ENCODE peak calls at places on chromosomes 12 and 14, in five cellular contexts. U, G, A, H and R are unnamed samples.

GRCh38 chr14:68232643-68233055 is 413.1 kb downstream of the RAD51B start:
- DNase-seq in U (peak), G (peak), A (no peak), H (no peak), R (peak)

GRCh38 chr12:49979791-49980190 is 7.0 kb downstream of the AQP6 start:
- DNase-seq in U (no peak), A (no peak), G (no peak), H (no peak), R (no peak)

GRCh38 chr12:53486730-53487487 is 12.3 kb downstream of the MAP3K12 start:
- DNase-seq in G (no peak), U (no peak), A (no peak), H (no peak), R (no peak)

GRCh38 chr14:88901199-88901588 is 76.7 kb downstream of the TTC8 start:
- DNase-seq in H (no peak), A (no peak), U (no peak), G (no peak), R (no peak)

GRCh38 chr12:13074396-13075113 is 28.9 kb downstream of the GSG1 start:
- DNase-seq in A (no peak), U (peak), H (no peak), G (no peak), R (no peak)

GRCh38 chr12:96215933-96216273 is 21.7 kb downstream of the ELK3 start:
- DNase-seq in U (no peak), H (no peak), A (no peak), G (no peak), R (no peak)

GRCh38 chr12:22275847-22276246 is 58.7 kb downstream of the ST8SIA1 start:
- DNase-seq in G (peak), U (peak), A (peak), H (peak), R (peak)

GRCh38 chr14:84961637-84962036 is 568.3 kb upstream of the FLRT2 start:
- DNase-seq in A (peak), U (no peak), G (no peak), H (no peak), R (no peak)

GRCh38 chr12:129381717-129382116 is 522.1 kb downstream of the TMEM132D start:
- DNase-seq in U (no peak), H (no peak), G (no peak), A (no peak), R (no peak)

GRCh38 chr12:12877789-12878455 is 13.4 kb upstream of the GPRC5A start:
- DNase-seq in U (no peak), G (no peak), A (no peak), H (no peak), R (no peak)

GRCh38 chr14:31387091-31387490 is 33.3 kb downstream of the HEATR5A start:
- DNase-seq in H (no peak), G (no peak), A (no peak), U (no peak), R (no peak)

GRCh38 chr14:49303952-49304516 is 282.1 kb downstream of the RPS29 start:
- DNase-seq in H (no peak), U (peak), A (no peak), G (no peak), R (no peak)

GRCh38 chr14:21086908-21087293 is 11.6 kb downstream of the ZNF219 start:
- DNase-seq in G (no peak), A (no peak), U (no peak), H (no peak), R (no peak)

GRCh38 chr12:68236421-68237059 is 10.9 kb upstream of the IL26 start:
- DNase-seq in G (peak), U (no peak), H (no peak), A (no peak), R (no peak)

GRCh38 chr12:132493482-132494178 is 3.7 kb downstream of the FBRSL1 start:
- DNase-seq in U (no peak), A (no peak), G (no peak), H (no peak), R (no peak)

GRCh38 chr14:32010561-32011188 is 66.4 kb upstream of the ARHGAP5 start:
- DNase-seq in H (no peak), U (peak), A (no peak), G (peak), R (no peak)

GRCh38 chr14:25607095-25607657 is 557.2 kb upstream of the STXBP6 start:
- DNase-seq in H (no peak), A (no peak), U (no peak), G (no peak), R (no peak)

GRCh38 chr14:68762944-68763831 is 29.7 kb downstream of the ZFP36L1 start:
- DNase-seq in G (no peak), A (peak), H (peak), U (peak), R (no peak)

GRCh38 chr12:6535960-6536847 is 1.9 kb downstream of the GAPDH start:
- DNase-seq in U (no peak), G (no peak), H (no peak), A (no peak), R (no peak)

GRCh38 chr12:68530965-68531364 is 79.7 kb upstream of the RAP1B start:
- DNase-seq in H (no peak), U (peak), G (no peak), A (no peak), R (peak)

GRCh38 chr12:1350934-1351240 is 243.5 kb downstream of the FBXL14 start:
- DNase-seq in U (no peak), A (no peak), H (no peak), G (no peak), R (no peak)

GRCh38 chr12:31089072-31089471 is 15.4 kb downstream of the DDX11 start:
- DNase-seq in G (no peak), U (no peak), H (no peak), A (no peak), R (no peak)

GRCh38 chr14:24430143-24430681 is 458 bp downstream of the KHNYN start:
- DNase-seq in U (peak), A (peak), H (peak), G (peak), R (no peak)

GRCh38 chr14:57189070-57189469 is 79.6 kb downstream of the EXOC5 start:
- DNase-seq in G (peak), H (peak), A (no peak), U (no peak), R (no peak)

GRCh38 chr14:24633353-24633752 is 637 bp downstream of the GZMB start:
- DNase-seq in U (no peak), A (no peak), G (no peak), H (no peak), R (no peak)

GRCh38 chr12:114405449-114406271 is at the start of gene TBX5:
- DNase-seq in A (no peak), U (no peak), G (no peak), H (peak), R (peak)
- H3K4me3 ChIP-seq in A (peak), U (no peak), G (peak), H (peak), R (peak)

GRCh38 chr14:65238456-65238855 is 136.1 kb upstream of the MAX start:
- DNase-seq in G (no peak), U (peak), H (no peak), A (no peak), R (peak)

GRCh38 chr14:65237956-65238355 is 135.6 kb upstream of the MAX start:
- DNase-seq in A (no peak), H (peak), G (no peak), U (no peak), R (no peak)

GRCh38 chr14:65237023-65237814 is 134.9 kb upstream of the MAX start:
- DNase-seq in A (no peak), U (peak), G (no peak), H (peak), R (no peak)

GRCh38 chr14:65239897-65240296 is 137.6 kb upstream of the MAX start:
- DNase-seq in G (no peak), A (no peak), H (no peak), U (no peak), R (no peak)

DNA sequence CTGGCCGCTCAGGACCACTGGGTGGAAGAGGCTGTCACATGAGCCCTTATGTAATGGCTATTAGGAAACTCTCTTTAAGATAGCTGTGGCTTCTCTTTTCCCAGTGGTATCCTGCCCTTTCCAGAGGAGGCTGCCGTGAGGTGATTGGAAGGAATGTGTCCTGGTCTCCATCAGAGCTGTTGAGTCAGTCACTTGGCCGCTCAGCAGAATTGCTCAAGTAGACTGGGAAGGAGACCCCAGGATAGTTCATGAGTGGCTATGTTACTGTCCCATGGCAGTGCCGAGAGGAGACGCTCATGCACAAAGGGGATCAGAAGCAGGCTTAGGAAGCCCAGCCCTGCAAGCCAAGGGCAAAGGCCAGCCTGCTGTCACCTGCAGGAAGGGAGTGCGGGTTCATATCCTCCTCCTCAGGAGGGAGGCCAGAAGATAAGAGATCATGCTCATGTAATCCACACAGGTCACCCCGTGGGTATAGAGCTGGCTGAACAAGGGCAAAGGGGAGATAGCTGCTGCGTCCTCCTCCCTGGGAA is 136.9 kb upstream of the MAX start:
- DNase-seq in G (no peak), A (no peak), U (peak), H (no peak), R (no peak)
- H3K27ac ChIP-seq in G (peak), A (peak), U (peak), H (no peak), R (peak)

DNA sequence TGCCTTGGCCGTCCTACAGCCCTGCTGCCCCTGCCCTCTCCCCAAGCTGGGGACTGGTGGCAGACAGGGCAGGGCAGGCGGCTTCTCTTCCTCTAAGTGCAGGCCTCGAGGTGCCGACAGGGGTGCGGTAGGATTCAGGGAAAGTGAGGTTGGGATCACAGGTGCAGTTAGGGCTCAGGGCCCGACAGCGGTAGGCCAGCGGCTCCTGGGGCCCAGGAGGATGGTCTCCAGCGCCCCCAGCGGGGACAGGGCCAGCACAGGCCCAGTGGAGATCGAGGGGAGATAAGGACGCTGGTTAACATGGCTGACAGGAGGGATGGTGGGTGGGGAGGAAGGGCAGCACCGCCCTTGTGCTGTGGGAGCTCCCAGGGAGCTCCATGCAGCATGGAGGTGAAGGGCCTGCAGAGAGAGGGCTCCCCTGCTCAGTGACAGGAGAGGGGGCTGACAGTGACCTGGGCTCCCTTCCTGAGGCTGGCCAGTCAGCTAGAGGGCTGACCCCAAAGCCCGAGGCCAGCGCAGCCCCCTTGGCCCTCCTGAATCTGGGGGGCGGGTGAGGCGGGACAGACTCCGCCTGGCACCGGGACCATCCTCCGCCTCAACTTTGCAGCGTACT is 860 bp upstream of the CRIP1 start:
- DNase-seq in A (peak), H (peak), G (peak), U (no peak), R (no peak)
- TF ChIP-seq CTCF in A (peak), H (peak), G (peak), U (peak), R (no peak)

DNA sequence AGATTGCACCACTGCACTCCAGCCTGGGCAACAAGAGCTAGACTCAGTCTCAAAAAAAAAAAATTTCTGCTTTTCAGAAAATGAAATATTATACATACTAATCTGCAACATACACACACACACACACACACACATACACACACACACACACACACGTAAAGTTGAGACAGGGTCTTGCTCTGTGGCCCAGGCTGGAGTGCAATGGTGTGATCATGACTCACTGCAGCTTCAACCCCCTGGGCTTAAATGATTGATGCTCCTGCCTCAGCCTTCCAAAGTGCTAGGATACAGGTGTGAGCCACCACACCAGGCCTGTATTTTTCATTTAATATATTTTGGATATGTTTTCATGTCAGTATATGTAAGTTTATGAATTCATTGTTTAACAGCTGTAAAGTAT is 18.8 kb upstream of the WDR20 start:
- DNase-seq in A (no peak), G (no peak), H (no peak), U (no peak), R (no peak)
- H3K4me3 ChIP-seq in A (no peak), G (no peak), H (no peak), U (no peak), R (no peak)

GRCh38 chr12:109876406-109876805 is 3.9 kb downstream of the GLTP start:
- DNase-seq in A (no peak), U (no peak), H (no peak), G (no peak), R (no peak)
- H3K27ac ChIP-seq in A (no peak), U (no peak), H (no peak), G (no peak), R (no peak)

GRCh38 chr14:28012629-28013415 is 753.8 kb upstream of the FOXG1 start:
- DNase-seq in G (no peak), A (no peak), H (no peak), U (no peak), R (no peak)
- TF ChIP-seq CTCF in G (no peak), A (no peak), H (no peak), U (no peak), R (no peak)

DNA sequence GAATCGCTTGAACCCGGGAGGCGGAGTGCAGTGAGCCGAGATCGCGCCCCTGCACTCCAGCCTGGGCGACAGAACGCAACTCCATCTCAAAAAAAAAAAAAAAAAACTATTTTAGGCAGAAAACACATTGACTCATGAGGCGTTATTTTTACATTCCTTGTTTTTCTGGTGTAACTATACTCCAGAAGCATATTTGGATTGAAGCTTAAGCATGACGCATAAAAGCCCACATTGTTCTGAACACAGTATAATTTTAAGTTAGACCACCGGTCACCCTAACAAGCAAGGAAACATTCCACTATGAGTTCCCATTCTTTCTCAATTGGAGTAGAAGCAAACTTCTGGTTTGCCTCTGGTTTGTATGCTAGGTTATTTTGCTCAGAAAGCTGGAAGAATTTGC is 173.0 kb downstream of the MYRFL start:
- DNase-seq in U (no peak), A (no peak), G (no peak), H (no peak), R (no peak)
- H3K4me3 ChIP-seq in U (no peak), A (no peak), G (no peak), H (no peak), R (no peak)

DNA sequence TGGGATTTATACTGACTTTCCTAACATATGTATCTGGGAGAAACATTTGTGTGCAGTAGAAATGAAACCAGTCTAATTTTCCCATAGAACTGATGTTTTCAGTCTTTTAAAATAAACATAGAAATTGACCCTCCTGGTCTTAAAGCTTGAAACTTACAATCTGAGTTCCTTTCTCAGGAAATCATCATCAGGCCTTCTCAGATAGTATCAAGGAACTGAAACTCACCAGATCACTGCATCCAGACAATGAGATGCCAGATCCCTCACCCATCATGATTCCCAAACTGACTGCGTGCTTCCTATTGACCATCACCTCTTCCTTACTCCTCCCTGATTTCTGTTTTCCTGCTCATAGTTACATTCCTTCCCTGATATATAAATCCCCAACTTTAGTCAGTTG is 195.0 kb upstream of the AMIGO2 start:
- DNase-seq in G (no peak), A (no peak), U (no peak), H (no peak), R (no peak)
- H3K27ac ChIP-seq in G (peak), A (no peak), U (no peak), H (no peak), R (no peak)

DNA sequence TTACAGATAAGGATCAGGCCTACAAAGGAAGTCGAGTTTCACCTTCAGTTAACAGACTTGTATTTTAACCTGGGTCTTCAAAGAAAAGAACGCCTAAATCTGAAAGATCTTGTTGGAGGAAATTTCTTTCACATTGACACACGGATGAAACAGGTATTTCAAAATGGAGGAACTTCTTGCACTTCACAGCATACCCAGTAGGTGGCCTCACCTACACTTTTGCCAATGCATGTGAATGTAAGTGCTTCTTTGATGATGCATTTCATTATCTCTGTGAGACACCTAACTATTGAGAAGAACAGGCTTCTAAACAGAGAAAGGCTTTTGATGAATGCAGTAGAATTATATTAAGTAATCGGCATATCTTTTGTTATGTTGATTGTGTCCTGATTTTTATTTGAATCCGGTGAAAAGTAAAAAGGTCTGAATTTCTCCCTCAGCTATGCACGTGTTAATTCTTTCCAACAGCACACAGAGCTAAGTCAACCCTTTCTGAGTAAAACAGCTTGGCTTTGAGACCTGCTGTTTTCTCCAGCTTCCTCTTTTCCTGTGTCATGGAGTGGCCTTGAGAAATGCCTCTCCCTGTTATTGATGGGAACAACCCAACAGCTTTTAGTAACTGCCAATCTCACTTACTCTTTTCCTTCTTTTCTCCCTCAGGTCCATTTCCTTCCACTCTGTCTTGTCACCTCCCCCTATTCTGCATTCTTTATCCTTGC is 399.0 kb downstream of the NAV3 start:
- DNase-seq in G (peak), H (peak), U (peak), A (no peak), R (no peak)
- TF ChIP-seq CTCF in G (peak), H (peak), U (peak), A (peak), R (peak)

GRCh38 chr12:121792607-121793500 is 634 bp downstream of the RHOF start:
- DNase-seq in G (no peak), H (no peak), U (no peak), A (peak), R (no peak)

GRCh38 chr12:121793836-121794531 is 496 bp upstream of the RHOF start:
- DNase-seq in G (peak), H (peak), A (peak), U (peak), R (peak)

GRCh38 chr12:121795029-121795977 is 1.8 kb upstream of the RHOF start:
- DNase-seq in A (peak), H (peak), G (peak), U (no peak), R (no peak)

GRCh38 chr12:121793501-121793835 is at the start of gene RHOF:
- DNase-seq in G (no peak), U (no peak), A (peak), H (no peak), R (no peak)

GRCh38 chr12:121794532-121795028 is 1.1 kb upstream of the RHOF start:
- DNase-seq in U (no peak), G (no peak), H (no peak), A (no peak), R (no peak)
- H3K4me3 ChIP-seq in U (peak), G (peak), H (peak), A (peak), R (peak)